ENCODE peak calls at places on chromosome 2, in four cellular contexts. F is sigmoid colon, Z is A549, H is ascending aorta. Q is an unnamed sample.

GRCh38 chr2:233999182-233999581 is 51.3 kb upstream of the SPP2 start:
- DNase-seq in F (no peak), Z (no peak), H (no peak), Q (no peak)

GRCh38 chr2:215465246-215465645 is 29.4 kb upstream of the FN1 start:
- DNase-seq in F (no peak), Z (peak; percentile 13), H (no peak), Q (peak; percentile 65)

GRCh38 chr2:40208478-40208877 is 243.4 kb downstream of the SLC8A1 start:
- DNase-seq in F (no peak), Z (no peak), H (no peak), Q (no peak)

GRCh38 chr2:205024822-205025518 is 479.7 kb downstream of the PARD3B start:
- DNase-seq in F (peak; percentile 77), Z (peak; percentile 77), H (peak; percentile 29), Q (peak; percentile 86)

GRCh38 chr2:20189299-20189931 is 35.5 kb downstream of the SDC1 start:
- DNase-seq in F (no peak), Z (no peak), H (no peak), Q (no peak)

GRCh38 chr2:102761763-102762162 is at the start of gene TMEM182:
- DNase-seq in F (no peak), Z (no peak), H (no peak), Q (no peak)

GRCh38 chr2:148643421-148643820 is 1.1 kb upstream of the EPC2 start:
- DNase-seq in F (no peak), Z (no peak), H (no peak), Q (no peak)

GRCh38 chr2:54456526-54457325 is 599 bp downstream of the SPTBN1 start:
- DNase-seq in F (peak; percentile 73), Z (peak; percentile 42), H (no peak), Q (peak; percentile 42)

GRCh38 chr2:126656311-126657145 is 570 bp downstream of the GYPC start:
- DNase-seq in F (no peak), Z (no peak), H (no peak), Q (peak; percentile 52)

GRCh38 chr2:65296971-65297370 is 69.3 kb downstream of the ACTR2 start:
- DNase-seq in F (no peak), Z (no peak), H (no peak), Q (no peak)

GRCh38 chr2:85785027-85785822 is 31.4 kb downstream of the ATOH8 start:
- DNase-seq in F (peak; percentile 85), Z (no peak), H (no peak), Q (no peak)

GRCh38 chr2:218384975-218385374 is 2.9 kb downstream of the SLC11A1 start:
- DNase-seq in F (no peak), Z (no peak), H (no peak), Q (no peak)

GRCh38 chr2:235501663-235502009 is 7.8 kb downstream of the AGAP1 start:
- DNase-seq in F (no peak), Z (no peak), H (no peak), Q (no peak)

GRCh38 chr2:171522057-171522803 is at the start of gene CYBRD1:
- DNase-seq in F (peak; percentile 96), Z (peak; percentile 78), H (peak; percentile 47), Q (peak; percentile 87)

GRCh38 chr2:221572821-221573429 is 821 bp upstream of the EPHA4 start:
- DNase-seq in F (peak; percentile 76), Z (peak; percentile 46), H (no peak), Q (peak; percentile 25)

GRCh38 chr2:31020713-31021112 is 117.5 kb downstream of the GALNT14 start:
- DNase-seq in F (no peak), Z (no peak), H (no peak), Q (no peak)

GRCh38 chr2:226185613-226186211 is 613.9 kb downstream of the IRS1 start:
- DNase-seq in F (no peak), Z (peak; percentile 81), H (no peak), Q (peak; percentile 95)

GRCh38 chr2:68253211-68254068 is 1.1 kb upstream of the PPP3R1 start:
- DNase-seq in F (no peak), Z (peak; percentile 51), H (no peak), Q (peak; percentile 46)

GRCh38 chr2:77487074-77487803 is 34.9 kb downstream of the LRRTM4 start:
- DNase-seq in F (no peak), Z (no peak), H (no peak), Q (no peak)

GRCh38 chr2:126658910-126659613 is 3.1 kb downstream of the GYPC start:
- DNase-seq in F (peak; percentile 89), Z (no peak), H (peak; percentile 55), Q (peak; percentile 75)

GRCh38 chr2:48530033-48530804 is at the start of gene STON1:
- DNase-seq in F (peak; percentile 88), Z (peak; percentile 17), H (no peak), Q (peak; percentile 83)

GRCh38 chr2:160918909-160919503 is 241.2 kb upstream of the TANK start:
- DNase-seq in F (peak; percentile 67), Z (peak; percentile 60), H (no peak), Q (peak; percentile 87)

GRCh38 chr2:45578056-45578843 is 32.8 kb downstream of the SRBD1 start:
- DNase-seq in F (no peak), Z (peak; percentile 47), H (no peak), Q (peak; percentile 64)
- TF ChIP-seq CTCF in F (no peak), Z (peak; percentile 36), H (peak; percentile 13), Q (peak; percentile 57)

DNA sequence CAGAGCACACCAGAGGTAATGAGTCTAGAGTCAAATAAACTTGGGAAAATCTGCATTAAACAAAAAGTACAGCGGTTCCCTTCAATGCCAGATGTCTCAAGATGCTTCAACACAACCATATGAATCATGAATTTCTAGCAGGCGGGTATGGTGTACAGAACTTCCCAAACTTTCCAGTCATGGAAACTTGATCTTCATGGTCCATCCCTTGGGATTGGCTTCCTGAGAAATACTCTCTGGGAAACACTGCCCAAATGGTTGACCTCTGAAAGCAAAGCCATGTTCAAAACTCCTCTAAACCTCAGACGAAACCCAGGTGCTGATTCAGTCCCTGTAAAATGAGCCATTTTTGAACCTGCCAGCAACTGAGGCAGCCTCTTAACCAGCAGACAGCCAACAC is 16.4 kb upstream of the TMEM247 start:
- DNase-seq in F (no peak), Z (no peak), H (no peak), Q (peak; percentile 59)
- H3K4me3 ChIP-seq in F (no peak overlapping the region), Z (no peak overlapping the region), H (no peak overlapping the region), Q (no peak overlapping the region)

DNA sequence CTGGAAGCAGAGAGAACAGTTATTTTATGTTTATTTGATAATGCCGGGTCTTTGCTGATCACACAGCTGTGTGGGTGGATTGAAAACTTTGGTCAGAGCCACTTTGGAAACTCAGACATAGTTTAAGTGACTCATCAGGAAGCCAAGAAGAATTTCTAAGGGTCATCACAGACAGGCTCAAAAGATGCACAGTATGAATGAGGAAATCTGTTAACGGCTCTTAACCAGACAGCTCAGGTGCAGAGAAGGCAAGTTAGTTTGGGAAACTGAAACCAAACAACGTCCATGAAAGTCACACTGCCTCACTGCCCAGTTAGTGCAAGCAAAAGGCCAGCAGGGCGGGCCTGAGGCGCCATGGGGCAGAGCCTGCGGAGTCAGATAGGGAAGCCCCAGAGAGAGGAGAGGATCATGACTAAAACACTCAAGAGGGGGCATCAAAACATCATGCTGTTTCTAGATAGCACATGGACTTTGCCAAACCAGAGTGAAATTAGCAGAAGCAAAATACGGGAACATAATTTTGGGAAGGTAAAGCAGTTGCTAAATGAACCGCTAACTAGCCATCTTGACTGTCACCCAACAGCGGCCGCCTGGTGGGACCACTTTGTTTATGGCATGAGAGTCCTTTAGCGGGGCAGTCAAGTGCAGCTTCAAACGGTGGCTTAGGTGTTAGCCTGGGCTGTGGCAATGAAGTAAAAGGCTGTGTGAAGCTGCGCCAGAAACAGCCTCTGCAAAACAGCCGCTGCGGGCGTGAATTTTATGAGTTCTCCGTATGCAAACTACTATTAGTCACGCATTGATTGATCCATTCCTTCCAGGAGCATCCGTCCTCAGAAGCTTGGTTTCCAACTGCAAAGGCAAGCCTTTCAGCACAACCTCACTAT is 101.2 kb downstream of the KCTD18 start:
- DNase-seq in F (no peak), Z (peak; percentile 72), H (no peak), Q (peak; percentile 57)
- TF ChIP-seq CTCF in F (no peak), Z (no peak), H (no peak), Q (no peak)

DNA sequence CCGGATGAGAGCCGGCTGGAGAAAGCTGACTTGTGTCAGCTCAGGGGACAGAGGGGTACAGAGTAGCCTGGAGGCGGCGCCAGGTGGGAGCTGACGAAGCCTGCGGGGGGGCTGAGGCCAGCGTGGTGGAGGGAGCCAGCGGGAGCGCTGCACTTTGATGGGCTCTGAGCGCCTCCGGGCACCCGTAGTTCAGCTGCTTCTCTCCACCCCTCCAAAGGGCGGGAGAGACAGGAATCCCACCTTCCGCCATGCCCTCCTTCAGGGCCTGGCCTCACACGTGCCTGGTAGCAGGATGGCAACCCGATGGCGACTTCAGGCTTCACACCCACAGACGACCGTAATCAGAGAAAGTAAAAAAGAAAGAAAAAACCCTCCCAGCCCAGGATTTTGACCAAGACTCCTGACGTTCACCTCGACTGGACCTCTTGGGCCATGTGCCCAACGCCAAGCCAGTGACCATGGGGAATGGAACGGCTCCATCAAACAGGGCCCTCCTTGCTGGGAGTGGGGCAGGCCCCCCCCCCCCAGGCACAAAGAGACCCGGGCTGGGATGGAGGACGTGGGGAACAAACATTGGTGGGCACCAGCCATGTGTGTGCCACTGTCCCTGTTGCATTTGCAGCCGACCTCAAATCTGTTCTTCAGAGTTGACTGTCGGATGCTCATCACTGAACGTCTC is 60.7 kb upstream of the ASAP2 start:
- DNase-seq in F (no peak), Z (no peak), H (no peak), Q (no peak)
- H3K4me3 ChIP-seq in F (no peak overlapping the region), Z (no peak overlapping the region), H (no peak overlapping the region), Q (no peak overlapping the region)

GRCh38 chr2:201139836-201140599 is 24.1 kb downstream of the CFLAR start:
- DNase-seq in F (no peak), Z (no peak), H (no peak), Q (no peak)
- TF ChIP-seq CTCF in F (no peak), Z (no peak), H (no peak), Q (no peak)

GRCh38 chr2:114546511-114546910 is 104.1 kb downstream of the DPP10 start:
- DNase-seq in F (no peak), Z (no peak), H (no peak), Q (no peak)

GRCh38 chr2:114545052-114545451 is 102.6 kb downstream of the DPP10 start:
- DNase-seq in F (no peak), Z (no peak), H (no peak), Q (no peak)

GRCh38 chr2:114537777-114538176 is 95.3 kb downstream of the DPP10 start:
- DNase-seq in F (no peak), Z (no peak), H (no peak), Q (no peak)

GRCh38 chr2:114548151-114548550 is 105.7 kb downstream of the DPP10 start:
- DNase-seq in F (no peak), Z (no peak), H (no peak), Q (no peak)

DNA sequence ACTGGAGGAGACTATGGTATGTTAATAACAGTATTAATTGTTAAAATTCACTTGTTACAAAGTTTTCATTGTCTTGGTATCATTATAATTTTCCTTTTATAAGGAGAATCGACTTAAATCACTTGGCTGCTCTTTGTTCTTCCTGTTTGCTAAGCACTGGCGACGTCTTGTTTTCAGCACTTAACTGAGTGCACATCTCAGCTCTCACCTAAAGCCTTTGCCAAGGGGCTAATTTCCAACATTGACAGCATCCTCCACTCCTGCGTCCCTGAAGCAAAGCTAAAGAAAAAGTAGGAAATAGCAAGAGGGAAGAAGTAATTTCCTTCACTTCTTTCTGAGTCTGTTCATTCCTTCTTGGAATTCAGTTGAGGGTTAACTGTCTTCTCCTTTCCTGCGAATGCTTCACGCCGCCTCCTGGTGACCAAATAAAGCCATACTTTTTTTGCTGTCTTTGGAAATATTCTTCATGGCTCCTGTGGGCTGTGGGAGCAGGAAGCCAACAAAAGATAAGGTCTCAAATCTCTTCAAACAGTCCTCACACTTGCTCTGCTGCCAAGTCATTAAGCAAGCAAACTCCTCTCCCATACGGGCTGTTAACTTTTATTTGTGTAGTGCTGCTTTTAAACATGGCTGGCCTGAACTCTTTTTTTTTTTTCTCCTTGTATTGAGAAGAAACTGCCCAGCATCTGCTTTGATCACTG is 100.8 kb downstream of the DPP10 start:
- DNase-seq in F (no peak), Z (peak; percentile 19), H (no peak), Q (peak; percentile 8)
- H3K4me3 ChIP-seq in F (no peak overlapping the region), Z (no peak overlapping the region), H (peak overlapping the region; percentile 11), Q (no peak overlapping the region)